ENCODE peak calls at places on chromosome 20, in seven cellular contexts. G is stomach, J is upper lobe of left lung, V is spleen, K is body of pancreas, N is HCT116, D is H1. B is an unnamed sample.
A peak's percentile ranks its signal among the peaks of the same experiment; 100 is the strongest.

GRCh38 chr20:49775229-49775693 is 37.4 kb upstream of the SLC9A8 start:
- DNase-seq in G (peak; percentile 84), J (peak; percentile 92), V (no peak), K (peak; percentile 63), N (peak; percentile 77), D (peak; percentile 44), B (peak; percentile 84)

GRCh38 chr20:57685134-57685851 is 24.5 kb downstream of the PMEPA1 start:
- DNase-seq in G (no peak), J (no peak), V (no peak), K (no peak), N (no peak), D (no peak), B (no peak)

GRCh38 chr20:52649727-52650126 is 322.4 kb upstream of the TSHZ2 start:
- DNase-seq in G (no peak), J (no peak), V (no peak), K (no peak), N (no peak), D (no peak), B (no peak)

GRCh38 chr20:32572271-32572968 is 12.7 kb downstream of the NOL4L start:
- DNase-seq in G (no peak), J (no peak), V (no peak), K (no peak), N (no peak), D (no peak), B (no peak)

GRCh38 chr20:38658879-38659612 is 57.4 kb downstream of the ARHGAP40 start:
- DNase-seq in G (no peak), J (no peak), V (no peak), K (peak; percentile 46), N (peak; percentile 43), D (no peak), B (no peak)

GRCh38 chr20:8152183-8152582 is 20.1 kb downstream of the PLCB1 start:
- DNase-seq in G (no peak), J (no peak), V (no peak), K (no peak), N (no peak), D (no peak), B (no peak)

GRCh38 chr20:2228926-2229325 is 66.9 kb upstream of the TGM3 start:
- DNase-seq in G (no peak), J (no peak), V (no peak), K (no peak), N (no peak), D (no peak), B (no peak)

GRCh38 chr20:51043811-51044210 is 20.9 kb upstream of the KCNG1 start:
- DNase-seq in G (no peak), J (no peak), V (no peak), K (no peak), N (no peak), D (no peak), B (no peak)

GRCh38 chr20:4978050-4978918 is 23.0 kb downstream of the SLC23A2 start:
- DNase-seq in G (no peak), J (no peak), V (no peak), K (no peak), N (no peak), D (no peak), B (no peak)

GRCh38 chr20:58127731-58128130 is 100.7 kb downstream of the ANKRD60 start:
- DNase-seq in G (no peak), J (no peak), V (no peak), K (peak; percentile 41), N (peak; percentile 71), D (no peak), B (peak; percentile 72)

GRCh38 chr20:56934888-56935287 is 305.8 kb downstream of the TFAP2C start:
- DNase-seq in G (no peak), J (no peak), V (no peak), K (no peak), N (no peak), D (no peak), B (no peak)

GRCh38 chr20:3744806-3745685 is 12.6 kb downstream of the HSPA12B start:
- DNase-seq in G (peak; percentile 80), J (peak; percentile 90), V (peak; percentile 88), K (peak; percentile 90), N (peak; percentile 88), D (peak; percentile 95), B (no peak)

DNA sequence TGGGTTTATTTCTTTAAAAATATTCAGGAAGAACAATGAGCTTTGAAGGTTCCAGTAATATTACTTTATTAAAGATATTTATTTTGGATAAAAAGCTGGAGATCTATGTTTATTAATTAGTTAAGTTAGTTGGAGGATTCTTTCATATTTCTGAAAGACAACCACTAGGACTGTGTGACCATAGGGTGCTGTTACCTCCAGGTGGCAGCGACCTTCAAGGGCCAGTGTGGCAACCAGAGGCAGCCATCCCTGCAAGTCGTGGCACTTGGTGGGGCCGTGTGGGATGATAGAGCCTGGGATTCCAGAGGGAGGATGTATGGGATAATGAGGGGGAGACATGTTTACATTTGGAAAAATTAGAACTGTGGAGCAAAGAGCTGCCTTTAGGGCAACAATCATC is 95.5 kb upstream of the SCP2D1 start:
- DNase-seq in G (no peak), J (no peak), V (no peak), K (no peak), N (no peak), D (no peak), B (no peak)
- TF ChIP-seq POLR2A in G (no peak), J (no peak), V (no peak), K (no peak), N (no peak), D (no peak), B (no peak)

DNA sequence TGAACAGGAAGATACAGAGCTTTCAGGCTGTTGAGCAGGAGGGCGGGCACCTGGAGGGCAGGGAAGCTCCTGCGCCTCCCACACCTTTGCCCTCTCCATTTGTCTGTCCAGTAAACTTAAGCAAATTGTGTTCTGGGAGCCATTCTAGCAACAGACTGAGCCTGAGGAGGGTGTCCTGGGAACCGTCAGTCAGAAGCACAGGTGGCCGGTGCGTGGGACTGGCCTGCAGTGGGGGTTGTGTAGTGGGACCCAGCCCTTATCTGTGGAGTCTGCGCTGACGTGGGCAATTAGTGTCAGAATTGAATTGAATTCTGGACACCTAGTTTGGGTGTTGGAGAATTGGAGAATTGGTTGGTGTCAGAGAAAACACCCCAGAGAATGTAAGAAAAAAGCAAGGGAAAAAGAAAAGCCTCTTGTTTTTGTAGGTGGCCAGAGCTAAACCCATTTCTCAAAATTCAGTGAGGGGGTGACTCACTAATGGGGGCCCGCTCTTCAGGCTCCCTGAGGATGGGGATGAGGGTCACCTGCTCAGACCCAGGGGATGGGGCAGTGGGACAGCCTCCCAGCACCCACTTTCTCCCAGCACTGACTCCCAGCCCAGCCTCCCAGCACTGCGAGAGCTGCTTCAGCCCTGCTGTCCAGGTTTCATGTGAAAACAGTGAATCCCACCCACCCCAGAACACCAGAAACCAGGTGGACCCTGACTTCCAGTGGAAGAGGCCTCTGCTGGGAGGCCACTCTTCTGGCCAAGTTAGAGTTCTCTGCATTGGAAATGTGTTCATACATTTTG is 362.4 kb downstream of the CDH4 start:
- DNase-seq in G (no peak), J (no peak), V (no peak), K (peak; percentile 48), N (no peak), D (no peak), B (no peak)
- TF ChIP-seq POLR2A in G (no peak), J (no peak), V (no peak), K (no peak), N (no peak), D (no peak), B (no peak)

DNA sequence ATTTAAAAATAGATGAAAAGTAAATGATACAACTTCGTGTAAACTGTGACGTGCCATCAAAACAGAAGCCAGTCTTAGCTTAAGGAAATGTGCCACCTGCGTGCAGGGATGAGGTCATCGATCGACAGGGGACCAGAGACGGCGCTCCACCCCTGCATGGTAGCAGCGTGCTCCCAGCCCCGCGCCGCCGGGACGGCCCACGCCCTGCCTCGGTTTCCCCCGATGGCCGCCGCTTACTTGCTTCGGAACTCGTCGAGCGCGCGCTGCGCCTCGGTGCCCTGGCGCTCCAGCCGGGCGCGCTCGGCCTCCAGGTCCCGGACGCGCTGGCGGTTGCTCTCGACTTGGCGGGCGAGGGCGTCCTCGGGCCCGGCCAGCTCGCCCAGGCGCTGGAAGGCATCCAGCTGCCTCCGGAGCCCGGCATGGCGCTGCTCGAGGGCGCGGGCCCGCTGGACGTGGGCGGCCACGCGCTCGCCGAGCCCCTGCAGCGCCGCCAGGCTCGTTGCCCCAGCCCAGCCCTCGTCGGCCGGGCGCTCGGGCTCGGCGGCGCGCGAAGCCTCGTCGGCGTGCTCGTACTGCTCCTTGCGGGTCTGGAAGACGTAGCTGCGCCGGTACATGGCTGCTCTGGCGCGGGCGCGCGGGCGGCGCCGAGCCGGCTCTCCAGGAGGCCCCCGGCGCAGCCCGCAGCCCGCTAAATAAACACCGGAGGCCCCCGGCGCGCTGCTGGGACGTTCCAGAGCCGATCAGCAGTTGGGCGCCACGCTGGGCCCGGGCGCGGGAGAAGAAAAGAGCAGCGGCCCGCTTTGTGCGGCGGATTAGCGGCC is at the start of gene BFSP1:
- DNase-seq in G (peak; percentile 68), J (peak; percentile 48), V (peak; percentile 82), K (peak; percentile 90), N (no peak), D (peak; percentile 25), B (peak; percentile 43)
- TF ChIP-seq POLR2A in G (no peak), J (no peak), V (no peak), K (peak; percentile 51), N (no peak), D (peak; percentile 47), B (peak; percentile 52)

GRCh38 chr20:63599396-63600050 is 25.5 kb upstream of the HELZ2 start:
- DNase-seq in G (no peak), J (no peak), V (no peak), K (no peak), N (no peak), D (no peak), B (no peak)

GRCh38 chr20:63595416-63596127 is 21.5 kb upstream of the HELZ2 start:
- DNase-seq in G (no peak), J (no peak), V (no peak), K (no peak), N (no peak), D (no peak), B (no peak)

GRCh38 chr20:63596423-63596822 is 22.4 kb upstream of the HELZ2 start:
- DNase-seq in G (no peak), J (no peak), V (no peak), K (no peak), N (no peak), D (no peak), B (no peak)

GRCh38 chr20:63597651-63598478 is 23.8 kb upstream of the HELZ2 start:
- DNase-seq in G (no peak), J (no peak), V (no peak), K (no peak), N (no peak), D (no peak), B (no peak)

DNA sequence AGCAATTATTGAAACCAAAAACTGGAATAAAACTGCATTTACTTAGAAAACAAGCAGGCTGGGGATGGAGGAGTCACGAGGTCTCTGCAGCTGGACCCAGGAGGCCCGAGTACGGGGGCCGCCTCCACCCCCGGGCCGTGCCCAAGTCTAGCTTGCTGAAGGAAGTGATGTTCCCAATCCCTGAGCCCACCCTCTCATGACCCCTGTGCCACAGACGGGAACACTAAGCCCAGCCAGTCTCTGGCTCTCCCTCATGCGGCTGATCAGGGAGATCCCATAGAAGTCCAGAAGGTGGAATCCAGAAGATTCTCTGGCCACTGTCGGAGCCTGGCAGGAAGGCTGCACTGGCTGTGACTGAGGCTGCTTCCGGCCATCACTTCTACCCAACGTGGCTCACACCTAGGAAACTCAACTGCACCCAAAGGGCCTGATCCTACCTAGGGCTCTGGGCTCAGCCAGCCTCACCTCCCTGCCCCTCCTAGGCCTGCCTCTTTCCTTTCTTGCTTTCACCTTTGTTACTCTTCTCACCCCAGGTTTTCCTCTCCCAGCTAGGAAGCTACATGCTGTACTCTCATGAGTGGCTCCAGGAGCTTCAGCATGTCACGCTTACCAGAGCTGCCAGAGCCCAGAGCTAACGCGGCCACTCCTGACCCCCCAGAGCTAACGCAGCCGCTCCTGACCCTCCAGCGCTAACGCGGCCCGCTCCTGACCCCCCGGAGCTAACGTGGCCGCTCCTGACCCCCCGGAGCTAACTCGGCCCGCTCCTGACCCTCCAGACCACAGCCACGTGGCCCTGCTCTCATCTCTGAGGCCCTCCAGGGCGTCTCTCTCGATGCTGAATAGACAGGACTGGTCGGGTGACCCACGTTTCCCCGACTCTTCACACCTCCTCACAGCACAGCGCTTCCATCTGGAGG is 24.7 kb upstream of the HELZ2 start:
- DNase-seq in G (no peak), J (no peak), V (no peak), K (no peak), N (no peak), D (no peak), B (no peak)
- TF ChIP-seq POLR2A in G (no peak), J (no peak), V (no peak), K (no peak), N (no peak), D (no peak), B (no peak)